ENCODE peak calls at places on chromosomes 1 and 21, in ten cellular contexts. B is brain microvascular endothelial cell; U is CD4-positive, alpha-beta T cell; E is cardiac fibroblast; R is A549; P is fibroblast of the aortic adventitia; F is esophagus muscularis mucosa; A is neural progenitor cell; C is AG04450; I is ovary. Y is an unnamed sample.

GRCh38 chr1:53061859-53062714 is at the start of gene PODN:
- DNase-seq in B (no peak), U (no peak), E (peak; percentile 58), R (no peak), P (peak; percentile 55), F (peak; percentile 92), A (peak; percentile 64), C (no peak), I (peak; percentile 80), Y (peak; percentile 84)

GRCh38 chr21:45366931-45367401 is 38.0 kb upstream of the COL18A1 start:
- DNase-seq in B (peak; percentile 95), U (no peak), E (peak; percentile 99), R (peak; percentile 79), P (peak; percentile 91), F (no peak), A (no peak), C (peak; percentile 93), I (peak; percentile 90), Y (peak; percentile 91)

GRCh38 chr1:212916395-212917133 is 33.8 kb upstream of the VASH2 start:
- DNase-seq in B (no peak), U (no peak), E (peak; percentile 49), R (no peak), P (peak; percentile 8), F (no peak), A (peak; percentile 58), C (no peak), I (peak; percentile 27), Y (no peak)

GRCh38 chr1:12528021-12528852 is 89.8 kb downstream of the DHRS3 start:
- DNase-seq in B (peak; percentile 43), U (no peak), E (peak; percentile 76), R (peak; percentile 95), P (peak; percentile 60), F (no peak), A (no peak), C (no peak), I (peak; percentile 77), Y (no peak)

GRCh38 chr1:107293901-107294600 is 153.2 kb downstream of the NTNG1 start:
- DNase-seq in B (no peak), U (no peak), E (no peak), R (no peak), P (no peak), F (no peak), A (no peak), C (no peak), I (no peak), Y (no peak)

GRCh38 chr1:5514519-5515183 is 477.6 kb downstream of the NPHP4 start:
- DNase-seq in B (peak; percentile 22), U (peak; percentile 56), E (peak; percentile 47), R (peak; percentile 25), P (peak; percentile 14), F (no peak), A (peak; percentile 78), C (no peak), I (peak; percentile 79), Y (no peak)

GRCh38 chr1:172356620-172357019 is 63.9 kb upstream of the C1orf105 start:
- DNase-seq in B (peak; percentile 92), U (no peak), E (peak; percentile 85), R (peak; percentile 86), P (peak; percentile 89), F (no peak), A (no peak), C (peak; percentile 53), I (no peak), Y (no peak)

GRCh38 chr21:25639922-25640670 is 1.0 kb downstream of the JAM2 start:
- DNase-seq in B (no peak), U (no peak), E (no peak), R (no peak), P (peak; percentile 2), F (no peak), A (peak; percentile 59), C (no peak), I (peak; percentile 53), Y (no peak)

GRCh38 chr1:202274611-202275010 is 67.1 kb downstream of the UBE2T start:
- DNase-seq in B (peak; percentile 43), U (peak; percentile 23), E (peak; percentile 62), R (peak; percentile 54), P (peak; percentile 32), F (no peak), A (no peak), C (no peak), I (no peak), Y (no peak)

GRCh38 chr1:70462611-70463010 is 51.5 kb downstream of the CTH start:
- DNase-seq in B (no peak), U (no peak), E (no peak), R (no peak), P (peak; percentile 43), F (no peak), A (no peak), C (no peak), I (no peak), Y (no peak)

GRCh38 chr21:35113064-35113463 is 64.0 kb upstream of the RUNX1 start:
- DNase-seq in B (peak; percentile 13), U (no peak), E (no peak), R (no peak), P (no peak), F (no peak), A (no peak), C (no peak), I (no peak), Y (no peak)

GRCh38 chr1:225617479-225617878 is 35.4 kb downstream of the ENAH start:
- DNase-seq in B (no peak), U (no peak), E (no peak), R (no peak), P (no peak), F (no peak), A (no peak), C (no peak), I (no peak), Y (no peak)

GRCh38 chr21:38797470-38797869 is 8.3 kb upstream of the ETS2 start:
- DNase-seq in B (no peak), U (no peak), E (no peak), R (peak; percentile 83), P (no peak), F (no peak), A (no peak), C (no peak), I (no peak), Y (no peak)

DNA sequence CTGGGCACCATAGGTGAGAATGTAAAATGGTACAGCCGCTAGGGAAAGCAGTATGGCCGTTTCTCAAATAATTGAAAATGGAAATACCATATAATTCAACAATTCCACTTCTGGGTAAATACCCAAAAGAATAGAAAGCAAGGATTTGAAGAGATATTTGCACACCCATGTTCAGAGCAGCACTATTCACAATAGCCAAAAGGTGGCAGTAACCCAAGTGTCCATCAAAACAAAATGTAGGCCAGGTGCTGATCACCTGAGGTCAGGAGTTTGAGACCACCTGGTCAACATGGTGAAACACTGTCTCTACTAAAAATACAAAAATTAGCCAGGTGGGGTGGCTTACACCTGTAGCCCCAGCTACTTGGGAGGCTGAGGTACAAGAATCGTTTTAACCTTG is 62.1 kb downstream of the OLIG1 start:
- DNase-seq in B (no peak), U (no peak), E (no peak), R (no peak), P (no peak), F (no peak), A (no peak), C (no peak), I (no peak), Y (no peak)
- TF ChIP-seq CTCF in B (peak; percentile 15), U (peak; percentile 45), E (peak; percentile 22), R (peak; percentile 6), P (peak; percentile 4), F (no peak), A (peak; percentile 34), C (no peak), I (no peak), Y (no peak)

GRCh38 chr1:173520799-173521198 is 43.7 kb downstream of the PRDX6 start:
- DNase-seq in B (no peak), U (no peak), E (no peak), R (no peak), P (no peak), F (no peak), A (no peak), C (no peak), I (no peak), Y (no peak)
- TF ChIP-seq CTCF in B (no peak), U (no peak), E (no peak), R (no peak), P (no peak), F (no peak), A (no peak), C (no peak), I (no peak), Y (no peak)

GRCh38 chr1:231242516-231243198 is 1.6 kb downstream of the GNPAT start:
- DNase-seq in B (peak; percentile 7), U (no peak), E (peak; percentile 37), R (no peak), P (peak; percentile 36), F (no peak), A (no peak), C (no peak), I (no peak), Y (no peak)

GRCh38 chr1:231238298-231238697 is 2.7 kb upstream of the GNPAT start:
- DNase-seq in B (no peak), U (no peak), E (no peak), R (no peak), P (no peak), F (no peak), A (no peak), C (no peak), I (no peak), Y (no peak)

GRCh38 chr1:231240531-231240882 is 505 bp upstream of the GNPAT start:
- DNase-seq in B (no peak), U (no peak), E (peak; percentile 21), R (no peak), P (no peak), F (no peak), A (peak; percentile 38), C (no peak), I (no peak), Y (no peak)

GRCh38 chr1:231240883-231241735 is at the start of gene GNPAT:
- DNase-seq in B (peak; percentile 70), U (peak; percentile 84), E (peak; percentile 89), R (peak; percentile 86), P (peak; percentile 83), F (peak; percentile 95), A (peak; percentile 94), C (peak; percentile 61), I (peak; percentile 89), Y (peak; percentile 96)

GRCh38 chr1:231241751-231242150 is 739 bp downstream of the GNPAT start:
- DNase-seq in B (no peak), U (no peak), E (peak; percentile 5), R (no peak), P (peak; percentile 7), F (no peak), A (peak; percentile 16), C (no peak), I (peak; percentile 25), Y (no peak)
- TF ChIP-seq CTCF in B (no peak), U (no peak), E (no peak), R (no peak), P (no peak), F (no peak), A (no peak), C (no peak), I (no peak), Y (no peak)

GRCh38 chr1:216740334-216740733 is 17.1 kb upstream of the ESRRG start:
- DNase-seq in B (no peak), U (no peak), E (no peak), R (no peak), P (no peak), F (no peak), A (no peak), C (no peak), I (no peak), Y (no peak)

GRCh38 chr1:216739771-216740170 is 16.5 kb upstream of the ESRRG start:
- DNase-seq in B (no peak), U (no peak), E (no peak), R (no peak), P (no peak), F (no peak), A (no peak), C (no peak), I (no peak), Y (no peak)

GRCh38 chr1:216742625-216743024 is 19.4 kb upstream of the ESRRG start:
- DNase-seq in B (no peak), U (no peak), E (peak; percentile 19), R (peak; percentile 11), P (peak; percentile 2), F (no peak), A (peak; percentile 17), C (no peak), I (no peak), Y (no peak)
- TF ChIP-seq CTCF in B (peak; percentile 40), U (no peak), E (no peak), R (peak; percentile 26), P (peak; percentile 14), F (no peak), A (peak; percentile 65), C (peak; percentile 49), I (no peak), Y (peak; percentile 40)

Y was measured in osteocyte.